ENCODE peak calls at places on chromosomes 7 and 10, in nine cellular contexts. B is fibroblast of mammary gland; O is adrenal gland; C is colonic mucosa; P is CD8-positive, alpha-beta T cell; T is AG04450; Z is BE2C; F is GM12865; A is suprapubic skin. D is an unnamed sample.

GRCh38 chr10:24989867-24990266 is 26.1 kb downstream of the ENKUR start:
- DNase-seq in B (no peak), A (no peak), O (no peak), F (no peak), T (no peak), C (no peak), Z (no peak), P (no peak), D (peak)

GRCh38 chr10:54139819-54140428 is 661.1 kb downstream of the PCDH15 start:
- DNase-seq in A (no peak), P (no peak), F (no peak), C (no peak), B (peak), T (no peak), Z (no peak), O (no peak), D (no peak)

GRCh38 chr7:82444220-82445049 is 858 bp upstream of the CACNA2D1 start:
- DNase-seq in Z (no peak), C (peak), T (no peak), P (no peak), B (no peak), O (no peak), A (no peak), F (peak), D (peak)

GRCh38 chr10:101041252-101041761 is 10.3 kb downstream of the SFXN3 start:
- DNase-seq in T (peak), F (peak), P (peak), O (peak), Z (peak), A (no peak), C (peak), B (peak), D (peak)

GRCh38 chr7:148699024-148699771 is 495 bp downstream of the CUL1 start:
- DNase-seq in A (peak), F (peak), T (no peak), B (peak), P (peak), C (peak), O (peak), Z (peak), D (peak)

GRCh38 chr10:1544929-1545328 is 192.4 kb downstream of the ADARB2 start:
- DNase-seq in O (peak), C (no peak), F (no peak), Z (no peak), A (peak), P (no peak), T (no peak), B (no peak), D (no peak)

GRCh38 chr10:120765241-120765803 is 85.8 kb upstream of the WDR11 start:
- DNase-seq in C (no peak), Z (no peak), P (no peak), B (no peak), T (no peak), A (no peak), O (no peak), F (no peak), D (no peak)

GRCh38 chr10:21265622-21266021 is 259.9 kb downstream of the SKIDA1 start:
- DNase-seq in F (no peak), T (no peak), C (no peak), A (no peak), B (peak), O (no peak), Z (no peak), P (no peak), D (peak)

GRCh38 chr10:35783305-35783838 is 141.3 kb upstream of the FZD8 start:
- DNase-seq in F (no peak), A (no peak), P (no peak), C (no peak), B (peak), T (no peak), O (no peak), Z (no peak), D (peak)

GRCh38 chr10:58700576-58700975 is 187.9 kb downstream of the BICC1 start:
- DNase-seq in B (peak), F (no peak), O (no peak), A (no peak), C (no peak), T (no peak), P (no peak), Z (no peak), D (no peak)

GRCh38 chr10:118455181-118455695 is 113.1 kb upstream of the FAM204A start:
- DNase-seq in A (no peak), O (no peak), F (no peak), C (no peak), T (no peak), P (no peak), Z (no peak), B (no peak), D (no peak)

GRCh38 chr7:109864263-109864662 is 1226.7 kb upstream of the LRRN3 start:
- DNase-seq in O (no peak), C (no peak), B (no peak), P (no peak), Z (no peak), F (no peak), T (no peak), A (no peak), D (no peak)

GRCh38 chr10:71285180-71285545 is 33.9 kb upstream of the SLC29A3 start:
- DNase-seq in P (peak), Z (peak), F (peak), T (no peak), B (peak), C (peak), A (no peak), O (peak), D (peak)

GRCh38 chr10:128525936-128526335 is 399.7 kb upstream of the MKI67 start:
- DNase-seq in O (no peak), T (no peak), F (no peak), C (no peak), A (no peak), Z (no peak), P (no peak), B (no peak), D (no peak)

GRCh38 chr7:157006205-157006747 is 4.2 kb downstream of the MNX1 start:
- DNase-seq in P (no peak), B (no peak), A (peak), F (no peak), Z (no peak), O (no peak), C (peak), T (no peak), D (no peak)

GRCh38 chr7:40850017-40850416 is 715.2 kb downstream of the SUGCT start:
- DNase-seq in P (no peak), B (peak), F (no peak), C (no peak), O (peak), A (no peak), Z (no peak), T (no peak), D (peak)

GRCh38 chr7:28075674-28076358 is 104.8 kb downstream of the JAZF1 start:
- DNase-seq in P (no peak), A (no peak), T (no peak), Z (no peak), F (no peak), O (no peak), C (no peak), B (no peak), D (no peak)

GRCh38 chr7:55977831-55978230 is 13.4 kb downstream of the NIPSNAP2 start:
- DNase-seq in T (no peak), P (no peak), B (no peak), F (no peak), C (no peak), Z (no peak), A (no peak), O (no peak), D (peak)

GRCh38 chr10:70369498-70370018 is 12.9 kb downstream of the LRRC20 start:
- DNase-seq in B (no peak), A (no peak), O (no peak), P (no peak), F (no peak), C (no peak), Z (no peak), T (no peak), D (no peak)

GRCh38 chr7:111855842-111856227 is 293.5 kb upstream of the IMMP2L start:
- DNase-seq in O (no peak), F (no peak), B (peak), Z (peak), C (no peak), P (no peak), A (no peak), T (no peak), D (peak)

GRCh38 chr10:21934307-21934706 is 69.2 kb downstream of the DNAJC1 start:
- DNase-seq in C (no peak), A (no peak), T (no peak), B (peak), P (no peak), F (no peak), Z (no peak), O (no peak), D (peak)

GRCh38 chr10:130354976-130355795 is 219.0 kb downstream of the GLRX3 start:
- DNase-seq in A (peak), P (no peak), T (no peak), F (no peak), O (no peak), Z (no peak), B (no peak), C (no peak), D (no peak)

GRCh38 chr7:113809591-113809990 is 109.2 kb downstream of the PPP1R3A start:
- DNase-seq in O (no peak), T (no peak), F (no peak), P (no peak), Z (no peak), C (no peak), B (no peak), A (no peak), D (peak)

GRCh38 chr10:97926055-97926454 is 76.4 kb downstream of the GOLGA7B start:
- DNase-seq in O (no peak), B (no peak), F (no peak), A (no peak), C (no peak), T (no peak), P (no peak), Z (no peak), D (no peak)

GRCh38 chr7:155811895-155812761 is at the start of gene SHH:
- DNase-seq in A (no peak), P (no peak), C (no peak), F (no peak), Z (no peak), B (no peak), T (no peak), O (no peak), D (no peak)

GRCh38 chr10:133103311-133103910 is 15.7 kb downstream of the ADGRA1 start:
- DNase-seq in A (no peak), B (no peak), O (no peak), P (no peak), T (no peak), C (no peak), Z (no peak), F (no peak), D (no peak)

GRCh38 chr10:114487815-114488536 is 83.7 kb upstream of the AFAP1L2 start:
- DNase-seq in Z (no peak), P (no peak), A (no peak), T (no peak), C (no peak), B (peak), F (no peak), O (no peak), D (no peak)

GRCh38 chr7:142425281-142425680 is 167.4 kb upstream of the PRSS58 start:
- DNase-seq in A (no peak), B (no peak), F (no peak), P (no peak), T (no peak), O (no peak), Z (no peak), C (no peak), D (no peak)

GRCh38 chr10:25113231-25114035 is 61.4 kb upstream of the GPR158 start:
- DNase-seq in A (peak), Z (peak), B (peak), C (peak), T (peak), P (peak), O (peak), F (peak), D (peak)

GRCh38 chr10:130737622-130738021 is 573.9 kb downstream of the TCERG1L start:
- DNase-seq in Z (no peak), F (no peak), T (no peak), A (peak), P (no peak), B (no peak), O (no peak), C (no peak), D (peak)

GRCh38 chr7:156942708-156943090 is 6.8 kb upstream of the NOM1 start:
- DNase-seq in T (no peak), P (no peak), F (no peak), B (no peak), O (no peak), Z (no peak), C (no peak), A (no peak), D (no peak)

GRCh38 chr10:5095687-5096086 is 1.5 kb downstream of the AKR1C3 start:
- DNase-seq in F (no peak), A (no peak), B (peak), P (no peak), C (no peak), Z (no peak), O (no peak), T (no peak), D (no peak)
- H3K4me3 ChIP-seq in F (no peak), A (peak), B (peak), P (no peak), C (peak), Z (no peak), O (no peak), T (no peak), D (peak)

DNA sequence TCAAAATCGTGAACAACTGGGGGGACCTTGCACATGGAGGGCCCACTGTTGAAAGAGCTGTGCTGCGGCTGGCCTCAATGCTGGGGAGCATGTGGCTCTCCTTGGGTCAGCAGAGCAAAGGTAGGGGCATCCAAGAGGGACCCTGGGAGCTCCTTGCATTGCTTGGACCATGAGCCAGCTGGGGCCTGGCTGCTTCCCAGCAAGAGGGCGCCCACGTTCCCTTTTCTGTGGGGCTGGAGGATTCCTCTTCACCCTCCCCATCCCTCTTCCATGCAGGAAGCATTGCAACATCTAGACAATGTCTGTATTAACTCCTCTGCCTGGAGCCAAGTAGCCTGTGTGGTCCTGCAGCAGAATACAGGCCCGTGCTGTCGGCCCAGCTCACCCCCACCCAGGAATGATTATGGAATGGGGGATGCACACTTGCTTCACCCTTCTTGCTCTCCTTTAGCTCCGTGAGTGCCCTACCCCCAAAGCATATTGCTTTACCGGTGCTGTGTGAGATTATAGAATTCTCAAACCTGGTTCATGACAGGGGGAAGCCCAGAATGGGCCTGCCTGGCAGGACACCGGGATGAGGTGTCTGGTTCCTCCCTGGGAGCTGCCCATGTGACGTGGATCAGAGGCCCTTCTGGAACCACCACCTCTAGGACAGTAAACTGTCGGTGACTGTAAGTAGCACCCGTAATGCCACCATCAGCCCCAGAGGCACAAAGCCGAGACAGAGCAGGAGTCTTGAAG is 61.9 kb downstream of the SYPL1 start:
- DNase-seq in B (peak), C (no peak), F (no peak), P (no peak), A (no peak), O (peak), T (peak), Z (peak), D (peak)
- TF ChIP-seq CTCF in B (peak), C (no peak), F (no peak), P (no peak), A (no peak), O (no peak), T (peak), Z (peak), D (peak)

DNA sequence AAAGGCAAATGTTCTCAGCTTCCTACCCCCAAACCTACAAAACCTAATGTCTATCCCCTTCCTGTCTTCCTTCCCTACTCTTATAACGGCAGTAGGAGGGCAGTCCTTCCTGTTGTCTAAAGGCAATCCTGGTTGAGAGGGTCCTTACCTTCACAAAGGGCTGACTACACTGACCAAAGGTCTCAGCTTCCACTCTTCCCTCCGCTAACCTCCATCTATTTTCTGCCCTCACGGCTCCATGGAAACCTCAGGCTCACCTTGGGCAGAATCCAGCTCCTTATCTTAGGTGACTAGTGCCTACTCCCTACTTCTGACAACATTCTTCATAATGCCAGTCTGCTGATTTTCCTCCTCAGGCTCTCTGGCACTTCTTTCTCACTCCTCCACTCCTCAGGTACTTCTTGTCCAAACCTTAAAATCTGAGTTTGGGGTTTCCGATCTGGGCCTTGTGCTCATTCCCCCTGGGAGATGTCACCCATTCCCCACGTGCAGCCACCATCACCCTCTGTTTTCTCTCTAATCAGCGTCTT is 542 bp downstream of the FBXL13 start:
- DNase-seq in T (no peak), B (no peak), O (no peak), P (no peak), A (no peak), Z (no peak), F (no peak), C (peak), D (no peak)
- H3K4me3 ChIP-seq in T (peak), B (peak), O (peak), P (peak), A (peak), Z (peak), F (peak), C (peak), D (peak)

DNA sequence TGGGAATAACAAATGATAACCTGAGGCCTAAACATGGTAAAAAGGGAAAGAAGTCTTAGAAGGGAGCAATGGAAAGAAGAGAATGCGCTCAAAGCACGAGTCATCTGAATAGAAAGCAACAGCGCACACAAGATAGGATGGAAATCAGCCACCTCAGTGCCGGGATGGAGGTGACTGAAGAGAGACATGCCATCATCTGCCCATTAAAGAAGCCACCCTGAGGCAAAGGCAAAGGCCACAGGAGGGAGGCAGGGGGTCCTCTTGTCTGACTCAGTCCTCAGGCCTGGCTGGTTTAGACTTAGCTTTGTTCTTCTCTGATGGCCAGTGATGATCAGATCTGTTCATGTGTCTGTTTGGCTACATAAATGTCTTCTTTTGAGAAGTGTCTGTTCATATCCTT is 180.6 kb downstream of the CHCHD3 start:
- DNase-seq in Z (peak), O (no peak), A (no peak), B (no peak), C (no peak), P (no peak), T (no peak), F (no peak), D (no peak)
- TF ChIP-seq CTCF in Z (no peak), O (no peak), A (no peak), B (no peak), C (no peak), P (no peak), T (no peak), F (no peak), D (no peak)

GRCh38 chr7:25856056-25856780 is 295.8 kb upstream of the NFE2L3 start:
- DNase-seq in O (no peak), P (no peak), F (no peak), B (peak), C (peak), Z (peak), A (no peak), T (no peak), D (no peak)

GRCh38 chr7:25858200-25858561 is 293.8 kb upstream of the NFE2L3 start:
- DNase-seq in C (no peak), B (no peak), Z (no peak), F (no peak), A (no peak), O (no peak), P (no peak), T (no peak), D (no peak)

GRCh38 chr7:25859412-25859704 is 292.6 kb upstream of the NFE2L3 start:
- DNase-seq in Z (no peak), T (no peak), F (no peak), P (no peak), C (no peak), B (no peak), O (no peak), A (no peak), D (no peak)

GRCh38 chr7:25858562-25859411 is 293.2 kb upstream of the NFE2L3 start:
- DNase-seq in Z (no peak), O (no peak), A (no peak), B (no peak), T (no peak), C (peak), P (no peak), F (peak), D (no peak)

GRCh38 chr7:25857376-25858067 is 294.5 kb upstream of the NFE2L3 start:
- DNase-seq in A (no peak), P (no peak), F (peak), C (peak), Z (no peak), T (no peak), O (no peak), B (peak), D (no peak)
- H3K4me3 ChIP-seq in A (peak), P (peak), F (peak), C (peak), Z (peak), T (peak), O (no peak), B (peak), D (peak)

DNA sequence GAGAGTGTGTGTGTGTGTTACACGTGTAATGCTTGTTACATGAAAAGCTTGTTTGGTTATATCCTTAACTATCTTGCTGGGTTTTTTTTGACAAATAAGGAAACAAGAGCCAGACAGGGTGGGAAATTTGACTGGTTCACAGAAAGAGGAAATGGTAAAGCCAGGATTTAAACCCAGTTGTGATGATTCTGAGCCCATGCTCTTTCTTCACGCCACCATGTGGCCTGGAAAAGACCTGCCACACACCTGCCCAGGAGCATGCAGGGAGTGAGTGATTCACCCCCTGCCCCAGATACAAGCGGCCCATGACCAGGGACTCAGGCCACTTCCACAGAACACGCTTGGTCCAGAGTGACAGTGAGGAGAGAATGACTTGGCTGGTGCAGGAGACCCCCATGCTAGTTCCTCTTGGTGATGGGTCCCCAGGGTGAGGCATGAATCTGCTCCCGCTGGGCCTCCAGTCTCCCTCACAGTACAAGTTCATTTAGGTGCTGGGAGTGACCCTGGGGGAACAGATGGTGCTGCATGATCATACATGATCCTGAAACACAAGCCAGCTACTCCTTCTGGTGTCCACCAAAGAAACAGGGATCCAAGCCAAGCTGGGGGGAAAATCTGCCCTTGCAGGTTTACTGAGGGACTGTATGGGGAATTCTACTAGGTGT is 21.0 kb upstream of the EIF5AL1 start:
- DNase-seq in P (no peak), O (no peak), F (peak), A (no peak), T (no peak), Z (no peak), C (no peak), B (no peak), D (no peak)
- TF ChIP-seq CTCF in P (no peak), O (no peak), F (peak), A (no peak), T (peak), Z (no peak), C (no peak), B (no peak), D (no peak)